ENCODE peak calls at places on chromosome 17, in nine cellular contexts. One of them, this sample, is unnamed.

GRCh38 chr17:21199856-21200255 is 14.1 kb downstream of the TMEM11 start:
- DNase-seq in cardiac fibroblast: no peak
- DNase-seq in endothelial cell: no peak
- DNase-seq in upper lobe of right lung: no peak
- DNase-seq in left ventricle myocardium inferior: no peak
- DNase-seq in fibroblast of the aortic adventitia: no peak
- DNase-seq in RWPE1: no peak
- DNase-seq in GM13976: no peak
- DNase-seq in fibroblast of mammary gland: no peak
- DNase-seq in this sample: no peak

GRCh38 chr17:76643553-76644148 is at the start of gene ST6GALNAC1:
- DNase-seq in cardiac fibroblast: no peak
- DNase-seq in endothelial cell: peak; percentile 16
- DNase-seq in upper lobe of right lung: peak; percentile 29
- DNase-seq in left ventricle myocardium inferior: peak; percentile 18
- DNase-seq in fibroblast of the aortic adventitia: no peak
- DNase-seq in RWPE1: no peak
- DNase-seq in GM13976: no peak
- DNase-seq in fibroblast of mammary gland: no peak
- DNase-seq in this sample: no peak

GRCh38 chr17:69733171-69734014 is 318.9 kb downstream of the MAP2K6 start:
- DNase-seq in cardiac fibroblast: peak; percentile 59
- DNase-seq in endothelial cell: no peak
- DNase-seq in upper lobe of right lung: no peak
- DNase-seq in left ventricle myocardium inferior: peak; percentile 22
- DNase-seq in fibroblast of the aortic adventitia: peak; percentile 81
- DNase-seq in RWPE1: peak; percentile 85
- DNase-seq in GM13976: no peak
- DNase-seq in fibroblast of mammary gland: peak; percentile 81
- DNase-seq in this sample: no peak

GRCh38 chr17:33292981-33293867 is at the start of gene ASIC2:
- DNase-seq in cardiac fibroblast: no peak
- DNase-seq in endothelial cell: peak; percentile 36
- DNase-seq in upper lobe of right lung: no peak
- DNase-seq in left ventricle myocardium inferior: no peak
- DNase-seq in fibroblast of the aortic adventitia: no peak
- DNase-seq in RWPE1: peak; percentile 53
- DNase-seq in GM13976: no peak
- DNase-seq in fibroblast of mammary gland: peak; percentile 14
- DNase-seq in this sample: no peak

GRCh38 chr17:17416400-17417360 is 60.1 kb upstream of the MED9 start:
- DNase-seq in cardiac fibroblast: peak; percentile 71
- DNase-seq in endothelial cell: no peak
- DNase-seq in upper lobe of right lung: peak; percentile 75
- DNase-seq in left ventricle myocardium inferior: peak; percentile 33
- DNase-seq in fibroblast of the aortic adventitia: peak; percentile 68
- DNase-seq in RWPE1: no peak
- DNase-seq in GM13976: no peak
- DNase-seq in fibroblast of mammary gland: peak; percentile 93
- DNase-seq in this sample: peak; percentile 62

GRCh38 chr17:57578608-57578990 is 166.5 kb downstream of the CCDC182 start:
- DNase-seq in cardiac fibroblast: peak; percentile 72
- DNase-seq in endothelial cell: no peak
- DNase-seq in upper lobe of right lung: no peak
- DNase-seq in left ventricle myocardium inferior: no peak
- DNase-seq in fibroblast of the aortic adventitia: peak; percentile 38
- DNase-seq in RWPE1: no peak
- DNase-seq in GM13976: peak; percentile 67
- DNase-seq in fibroblast of mammary gland: peak; percentile 65
- DNase-seq in this sample: no peak

GRCh38 chr17:76354317-76354729 is 607 bp upstream of the PRPSAP1 start:
- DNase-seq in cardiac fibroblast: no peak
- DNase-seq in endothelial cell: no peak
- DNase-seq in upper lobe of right lung: no peak
- DNase-seq in left ventricle myocardium inferior: no peak
- DNase-seq in fibroblast of the aortic adventitia: no peak
- DNase-seq in RWPE1: no peak
- DNase-seq in GM13976: no peak
- DNase-seq in fibroblast of mammary gland: no peak
- DNase-seq in this sample: no peak

GRCh38 chr17:75130632-75131277 is 787 bp downstream of the NT5C start:
- DNase-seq in cardiac fibroblast: peak; percentile 66
- DNase-seq in endothelial cell: peak; percentile 61
- DNase-seq in upper lobe of right lung: peak; percentile 76
- DNase-seq in left ventricle myocardium inferior: peak; percentile 45
- DNase-seq in fibroblast of the aortic adventitia: peak; percentile 49
- DNase-seq in RWPE1: peak; percentile 54
- DNase-seq in GM13976: peak; percentile 68
- DNase-seq in fibroblast of mammary gland: peak; percentile 52
- DNase-seq in this sample: peak; percentile 68

GRCh38 chr17:7552621-7553051 is 3.8 kb downstream of the TNFSF12 start:
- DNase-seq in cardiac fibroblast: no peak
- DNase-seq in endothelial cell: no peak
- DNase-seq in upper lobe of right lung: no peak
- DNase-seq in left ventricle myocardium inferior: no peak
- DNase-seq in fibroblast of the aortic adventitia: no peak
- DNase-seq in RWPE1: no peak
- DNase-seq in GM13976: peak; percentile 64
- DNase-seq in fibroblast of mammary gland: no peak
- DNase-seq in this sample: peak; percentile 70

GRCh38 chr17:70661342-70662222 is 492.2 kb downstream of the KCNJ2 start:
- DNase-seq in cardiac fibroblast: no peak
- DNase-seq in endothelial cell: no peak
- DNase-seq in upper lobe of right lung: no peak
- DNase-seq in left ventricle myocardium inferior: no peak
- DNase-seq in fibroblast of the aortic adventitia: no peak
- DNase-seq in RWPE1: no peak
- DNase-seq in GM13976: no peak
- DNase-seq in fibroblast of mammary gland: peak; percentile 22
- DNase-seq in this sample: no peak

DNA sequence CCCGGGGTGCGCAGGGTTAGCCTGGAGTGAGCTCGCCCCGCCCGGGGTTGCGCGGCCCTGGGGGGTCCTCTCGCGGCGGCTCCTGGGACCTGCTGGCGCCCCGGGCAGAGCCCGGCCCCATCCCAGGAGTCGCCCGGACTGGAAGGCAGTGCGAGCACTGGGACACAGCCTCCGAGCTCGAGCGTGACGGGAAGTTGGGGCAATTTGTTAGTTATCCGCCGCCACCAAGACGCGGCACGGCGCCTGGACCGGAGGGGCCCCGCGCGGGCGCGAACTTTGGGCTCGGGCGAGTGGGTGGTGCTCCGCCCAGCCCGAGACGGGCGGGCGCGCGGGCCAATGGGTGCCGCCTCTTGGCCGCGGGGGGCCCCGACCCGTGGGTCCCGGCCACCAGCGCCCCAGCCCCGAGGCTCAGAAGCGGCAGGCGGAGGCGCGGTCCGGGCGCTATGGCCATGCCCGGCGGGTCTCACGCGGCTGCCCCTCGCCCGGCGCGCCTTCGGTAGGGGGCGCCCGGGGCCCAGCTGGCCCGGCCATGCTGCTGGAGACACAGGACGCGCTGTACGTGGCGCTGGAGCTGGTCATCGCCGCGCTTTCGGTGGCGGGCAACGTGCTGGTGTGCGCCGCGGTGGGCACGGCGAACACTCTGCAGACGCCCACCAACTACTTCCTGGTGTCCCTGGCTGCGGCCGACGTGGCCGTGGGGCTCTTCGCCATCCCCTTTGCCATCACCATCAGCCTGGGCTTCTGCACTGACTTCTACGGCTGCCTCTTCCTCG is at the start of gene ADORA2B:
- DNase-seq in cardiac fibroblast: peak; percentile 87
- DNase-seq in endothelial cell: peak; percentile 84
- DNase-seq in upper lobe of right lung: peak; percentile 89
- DNase-seq in left ventricle myocardium inferior: peak; percentile 58
- DNase-seq in fibroblast of the aortic adventitia: peak; percentile 68
- DNase-seq in RWPE1: peak; percentile 71
- DNase-seq in GM13976: peak; percentile 81
- DNase-seq in fibroblast of mammary gland: peak; percentile 66
- DNase-seq in this sample: peak; percentile 73
- TF ChIP-seq CTCF in cardiac fibroblast: peak; percentile 16
- TF ChIP-seq CTCF in endothelial cell: peak; percentile 55
- TF ChIP-seq CTCF in upper lobe of right lung: peak; percentile 48
- TF ChIP-seq CTCF in left ventricle myocardium inferior: peak; percentile 63
- TF ChIP-seq CTCF in fibroblast of the aortic adventitia: peak; percentile 47
- TF ChIP-seq CTCF in RWPE1: peak; percentile 81
- TF ChIP-seq CTCF in GM13976: peak; percentile 54
- TF ChIP-seq CTCF in fibroblast of mammary gland: no peak
- TF ChIP-seq CTCF in this sample: peak; percentile 47

GRCh38 chr17:2093349-2093748 is 38.4 kb downstream of the HIC1 start:
- DNase-seq in cardiac fibroblast: no peak
- DNase-seq in endothelial cell: no peak
- DNase-seq in upper lobe of right lung: peak; percentile 88
- DNase-seq in left ventricle myocardium inferior: no peak
- DNase-seq in fibroblast of the aortic adventitia: no peak
- DNase-seq in RWPE1: no peak
- DNase-seq in GM13976: no peak
- DNase-seq in fibroblast of mammary gland: no peak
- DNase-seq in this sample: no peak

GRCh38 chr17:2094891-2095535 is 40.1 kb downstream of the HIC1 start:
- DNase-seq in cardiac fibroblast: peak; percentile 81
- DNase-seq in endothelial cell: no peak
- DNase-seq in upper lobe of right lung: peak; percentile 84
- DNase-seq in left ventricle myocardium inferior: peak; percentile 75
- DNase-seq in fibroblast of the aortic adventitia: peak; percentile 73
- DNase-seq in RWPE1: no peak
- DNase-seq in GM13976: no peak
- DNase-seq in fibroblast of mammary gland: peak; percentile 63
- DNase-seq in this sample: no peak

GRCh38 chr17:2090804-2091534 is 36.1 kb downstream of the HIC1 start:
- DNase-seq in cardiac fibroblast: peak; percentile 94
- DNase-seq in endothelial cell: peak; percentile 65
- DNase-seq in upper lobe of right lung: no peak
- DNase-seq in left ventricle myocardium inferior: peak; percentile 64
- DNase-seq in fibroblast of the aortic adventitia: peak; percentile 93
- DNase-seq in RWPE1: peak; percentile 71
- DNase-seq in GM13976: no peak
- DNase-seq in fibroblast of mammary gland: peak; percentile 97
- DNase-seq in this sample: no peak

GRCh38 chr17:2090210-2090641 is 35.3 kb downstream of the HIC1 start:
- DNase-seq in cardiac fibroblast: no peak
- DNase-seq in endothelial cell: no peak
- DNase-seq in upper lobe of right lung: no peak
- DNase-seq in left ventricle myocardium inferior: no peak
- DNase-seq in fibroblast of the aortic adventitia: no peak
- DNase-seq in RWPE1: no peak
- DNase-seq in GM13976: no peak
- DNase-seq in fibroblast of mammary gland: no peak
- DNase-seq in this sample: peak; percentile 30

GRCh38 chr17:2092253-2092652 is 37.4 kb downstream of the HIC1 start:
- DNase-seq in cardiac fibroblast: no peak
- DNase-seq in endothelial cell: no peak
- DNase-seq in upper lobe of right lung: no peak
- DNase-seq in left ventricle myocardium inferior: no peak
- DNase-seq in fibroblast of the aortic adventitia: no peak
- DNase-seq in RWPE1: no peak
- DNase-seq in GM13976: no peak
- DNase-seq in fibroblast of mammary gland: no peak
- DNase-seq in this sample: no peak
- TF ChIP-seq CTCF in cardiac fibroblast: no peak
- TF ChIP-seq CTCF in endothelial cell: peak; percentile 31
- TF ChIP-seq CTCF in upper lobe of right lung: no peak
- TF ChIP-seq CTCF in left ventricle myocardium inferior: no peak
- TF ChIP-seq CTCF in fibroblast of the aortic adventitia: no peak
- TF ChIP-seq CTCF in RWPE1: no peak
- TF ChIP-seq CTCF in GM13976: no peak
- TF ChIP-seq CTCF in fibroblast of mammary gland: no peak
- TF ChIP-seq CTCF in this sample: no peak

GRCh38 chr17:67602974-67603373 is 114.8 kb upstream of the NOL11 start:
- DNase-seq in cardiac fibroblast: peak; percentile 62
- DNase-seq in endothelial cell: peak; percentile 42
- DNase-seq in upper lobe of right lung: no peak
- DNase-seq in left ventricle myocardium inferior: no peak
- DNase-seq in fibroblast of the aortic adventitia: peak; percentile 57
- DNase-seq in RWPE1: peak; percentile 15
- DNase-seq in GM13976: peak; percentile 78
- DNase-seq in fibroblast of mammary gland: peak; percentile 65
- DNase-seq in this sample: peak; percentile 70
- TF ChIP-seq CTCF in cardiac fibroblast: peak; percentile 56
- TF ChIP-seq CTCF in endothelial cell: peak; percentile 29
- TF ChIP-seq CTCF in upper lobe of right lung: peak; percentile 37
- TF ChIP-seq CTCF in left ventricle myocardium inferior: peak; percentile 58
- TF ChIP-seq CTCF in fibroblast of the aortic adventitia: peak; percentile 57
- TF ChIP-seq CTCF in RWPE1: no peak
- TF ChIP-seq CTCF in GM13976: peak; percentile 66
- TF ChIP-seq CTCF in fibroblast of mammary gland: peak; percentile 60
- TF ChIP-seq CTCF in this sample: peak; percentile 65

DNA sequence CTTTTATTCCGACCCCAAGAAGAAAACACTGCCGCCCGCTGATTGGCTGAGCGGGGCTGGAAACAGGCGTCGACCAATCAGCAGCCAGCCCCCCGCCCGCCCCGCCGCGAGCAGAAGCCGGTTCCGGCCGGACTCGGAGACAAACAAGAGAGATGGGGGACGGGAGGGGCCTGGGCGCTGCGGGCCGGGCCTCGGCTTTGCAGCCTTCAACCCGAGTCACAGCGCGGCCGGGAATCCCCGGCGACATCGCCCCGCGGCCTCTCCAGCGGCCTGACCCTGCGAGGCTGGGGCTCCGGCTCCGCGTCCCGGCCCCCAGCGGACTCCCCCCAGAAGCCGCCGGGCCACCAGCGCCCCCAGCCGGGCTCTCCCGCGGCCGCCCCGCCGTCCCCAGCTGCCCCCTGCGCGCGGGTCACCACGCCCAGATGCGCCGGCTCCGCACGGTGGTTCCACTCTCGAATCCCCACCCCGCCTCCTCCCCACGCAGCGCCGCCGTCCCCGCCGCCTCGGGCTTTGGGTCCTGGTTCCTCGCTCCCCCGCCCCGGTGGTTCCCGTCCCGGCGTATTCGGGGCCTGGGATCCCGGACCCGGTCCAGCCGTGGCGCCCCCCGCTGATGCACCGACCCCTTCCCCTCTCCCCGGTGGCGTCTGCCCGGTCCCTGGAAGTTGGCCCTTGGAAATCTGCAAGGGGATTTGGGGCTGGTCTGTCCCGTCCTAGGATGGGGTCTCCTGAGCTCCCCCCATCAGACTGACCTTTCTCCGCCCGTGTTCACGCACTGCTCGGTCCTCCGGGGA is 417 bp upstream of the SLC43A2 start:
- DNase-seq in cardiac fibroblast: peak; percentile 96
- DNase-seq in endothelial cell: peak; percentile 93
- DNase-seq in upper lobe of right lung: peak; percentile 98
- DNase-seq in left ventricle myocardium inferior: peak; percentile 94
- DNase-seq in fibroblast of the aortic adventitia: peak; percentile 90
- DNase-seq in RWPE1: peak; percentile 100
- DNase-seq in GM13976: peak; percentile 97
- DNase-seq in fibroblast of mammary gland: peak; percentile 77
- DNase-seq in this sample: peak; percentile 96
- TF ChIP-seq CTCF in cardiac fibroblast: no peak
- TF ChIP-seq CTCF in endothelial cell: no peak
- TF ChIP-seq CTCF in upper lobe of right lung: peak; percentile 43
- TF ChIP-seq CTCF in left ventricle myocardium inferior: peak; percentile 61
- TF ChIP-seq CTCF in fibroblast of the aortic adventitia: no peak
- TF ChIP-seq CTCF in RWPE1: peak; percentile 60
- TF ChIP-seq CTCF in GM13976: peak; percentile 31
- TF ChIP-seq CTCF in fibroblast of mammary gland: no peak
- TF ChIP-seq CTCF in this sample: no peak